ENCODE peak calls at places on chromosomes 3 and 15, in nine cellular contexts. R is HepG2; W is DND-41; O is PC-3; A is heart left ventricle; X is CD8-positive, alpha-beta T cell; B is tibial nerve; U is upper lobe of left lung; N is WERI-Rb-1. V is an unnamed sample.

GRCh38 chr3:151265866-151266265 is 12.5 kb downstream of the P2RY14 start:
- DNase-seq in B (no peak), O (no peak), A (no peak), W (no peak), X (no peak), R (no peak), N (no peak), U (peak; percentile 28), V (no peak)

GRCh38 chr3:60207833-60208367 is 1043.4 kb downstream of the FHIT start:
- DNase-seq in U (no peak), X (no peak), A (no peak), O (no peak), W (no peak), R (no peak), N (no peak), B (no peak), V (no peak)

GRCh38 chr15:37585966-37586656 is 348.3 kb upstream of the TMCO5A start:
- DNase-seq in N (no peak), U (no peak), O (peak; percentile 33), X (no peak), R (no peak), W (no peak), A (no peak), B (no peak), V (no peak)

GRCh38 chr3:89586676-89587075 is 479.3 kb downstream of the EPHA3 start:
- DNase-seq in N (no peak), O (no peak), A (no peak), R (no peak), U (no peak), X (no peak), B (no peak), W (no peak), V (no peak)

GRCh38 chr3:16533928-16534913 is 20.7 kb upstream of the RFTN1 start:
- DNase-seq in U (no peak), W (no peak), N (no peak), X (no peak), R (no peak), A (no peak), O (no peak), B (no peak), V (no peak)

GRCh38 chr3:13021141-13021933 is 51.9 kb downstream of the IQSEC1 start:
- DNase-seq in X (no peak), O (no peak), N (peak; percentile 73), U (no peak), A (no peak), W (no peak), B (peak; percentile 54), R (no peak), V (peak; percentile 81)

GRCh38 chr3:112199622-112200316 is 66.7 kb upstream of the GCSAM start:
- DNase-seq in B (no peak), A (no peak), N (no peak), O (peak; percentile 95), R (no peak), U (no peak), W (no peak), X (no peak), V (no peak)

GRCh38 chr3:151384741-151385174 is at the start of gene P2RY12:
- DNase-seq in A (no peak), N (no peak), U (no peak), W (no peak), X (no peak), B (no peak), O (no peak), R (no peak), V (no peak)

GRCh38 chr15:57505949-57506391 is 85.7 kb upstream of the MYZAP start:
- DNase-seq in O (peak; percentile 95), B (no peak), R (no peak), U (peak; percentile 88), X (no peak), A (peak; percentile 69), W (no peak), N (no peak), V (no peak)

GRCh38 chr15:100712226-100712625 is 109.8 kb downstream of the ASB7 start:
- DNase-seq in O (no peak), X (no peak), U (no peak), W (no peak), B (no peak), A (peak; percentile 55), R (no peak), N (no peak), V (peak; percentile 60)

GRCh38 chr3:75082845-75083244 is 468.4 kb upstream of the CNTN3 start:
- DNase-seq in O (no peak), W (no peak), U (no peak), N (no peak), B (no peak), A (no peak), R (no peak), X (no peak), V (no peak)

GRCh38 chr15:88441076-88441730 is 26.0 kb downstream of the MRPL46 start:
- DNase-seq in U (no peak), B (no peak), O (no peak), W (no peak), N (no peak), X (no peak), R (no peak), A (no peak), V (no peak)

GRCh38 chr3:181773921-181774320 is 62.2 kb downstream of the SOX2 start:
- DNase-seq in R (no peak), N (no peak), U (no peak), X (no peak), O (no peak), W (no peak), A (no peak), B (no peak), V (no peak)

GRCh38 chr3:30607032-30607833 is 832 bp downstream of the TGFBR2 start:
- DNase-seq in U (peak; percentile 86), X (peak; percentile 68), O (peak; percentile 58), B (peak; percentile 66), W (peak; percentile 80), R (no peak), A (peak; percentile 84), N (peak; percentile 14), V (peak; percentile 67)

GRCh38 chr3:43153189-43154083 is 47.6 kb upstream of the POMGNT2 start:
- DNase-seq in R (no peak), B (peak; percentile 36), A (peak; percentile 18), X (no peak), U (no peak), W (no peak), O (no peak), N (no peak), V (peak; percentile 81)

GRCh38 chr3:90033242-90033641 is 925.8 kb downstream of the EPHA3 start:
- DNase-seq in U (no peak), N (no peak), W (no peak), A (no peak), B (no peak), O (no peak), X (no peak), R (no peak), V (no peak)

GRCh38 chr3:179046497-179047353 is 24.9 kb downstream of the ZMAT3 start:
- DNase-seq in U (no peak), W (peak; percentile 41), R (no peak), O (no peak), X (no peak), N (no peak), A (no peak), B (no peak), V (no peak)

GRCh38 chr15:65132841-65133549 is 613 bp downstream of the PDCD7 start:
- DNase-seq in O (peak; percentile 11), X (peak; percentile 5), U (peak; percentile 37), B (no peak), R (peak; percentile 12), W (peak; percentile 10), A (peak; percentile 16), N (peak; percentile 20), V (peak; percentile 41)
- TF ChIP-seq CTCF in O (no peak), X (no peak), U (no peak), B (no peak), R (no peak), W (no peak), A (no peak), N (no peak), V (no peak)

DNA sequence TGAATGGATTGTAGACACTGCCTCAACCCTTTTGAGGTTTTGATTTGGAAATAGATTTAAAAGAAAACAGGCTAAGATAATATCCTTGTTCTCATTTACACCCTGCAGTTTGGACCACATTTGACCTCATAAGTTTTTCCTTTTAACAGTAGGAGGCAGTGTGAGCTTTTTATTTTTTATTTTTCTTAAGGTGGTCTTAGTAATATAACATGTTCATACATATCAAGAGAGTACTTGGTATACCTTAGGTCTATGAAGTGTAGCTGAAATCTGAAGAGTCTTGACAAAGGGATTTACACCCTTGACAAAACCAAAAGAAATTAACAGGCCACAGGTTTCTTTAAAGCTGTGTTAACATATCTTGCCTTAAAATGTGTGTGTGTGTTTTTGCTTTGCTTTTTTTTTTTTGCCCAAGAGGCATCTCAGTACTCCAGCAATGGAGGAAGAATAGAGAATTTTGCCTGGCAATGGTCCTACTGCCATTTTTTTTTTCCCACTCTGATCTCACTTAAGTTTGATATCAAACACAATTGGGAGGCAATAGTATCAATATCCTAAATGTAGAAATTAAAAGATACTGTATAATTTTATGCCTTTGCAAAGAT is 3.3 kb downstream of the RAP2B start:
- DNase-seq in A (no peak), X (no peak), N (no peak), W (no peak), O (peak; percentile 33), B (no peak), R (no peak), U (no peak), V (no peak)
- H3K4me3 ChIP-seq in A (peak overlapping the region; percentile 90), X (peak overlapping the region; percentile 69), N (no peak overlapping the region), W (peak overlapping the region; percentile 22), O (peak overlapping the region; percentile 95), B (peak overlapping the region; percentile 90), R (peak overlapping the region; percentile 85), U (peak overlapping the region; percentile 86), V (peak overlapping the region; percentile 91)

DNA sequence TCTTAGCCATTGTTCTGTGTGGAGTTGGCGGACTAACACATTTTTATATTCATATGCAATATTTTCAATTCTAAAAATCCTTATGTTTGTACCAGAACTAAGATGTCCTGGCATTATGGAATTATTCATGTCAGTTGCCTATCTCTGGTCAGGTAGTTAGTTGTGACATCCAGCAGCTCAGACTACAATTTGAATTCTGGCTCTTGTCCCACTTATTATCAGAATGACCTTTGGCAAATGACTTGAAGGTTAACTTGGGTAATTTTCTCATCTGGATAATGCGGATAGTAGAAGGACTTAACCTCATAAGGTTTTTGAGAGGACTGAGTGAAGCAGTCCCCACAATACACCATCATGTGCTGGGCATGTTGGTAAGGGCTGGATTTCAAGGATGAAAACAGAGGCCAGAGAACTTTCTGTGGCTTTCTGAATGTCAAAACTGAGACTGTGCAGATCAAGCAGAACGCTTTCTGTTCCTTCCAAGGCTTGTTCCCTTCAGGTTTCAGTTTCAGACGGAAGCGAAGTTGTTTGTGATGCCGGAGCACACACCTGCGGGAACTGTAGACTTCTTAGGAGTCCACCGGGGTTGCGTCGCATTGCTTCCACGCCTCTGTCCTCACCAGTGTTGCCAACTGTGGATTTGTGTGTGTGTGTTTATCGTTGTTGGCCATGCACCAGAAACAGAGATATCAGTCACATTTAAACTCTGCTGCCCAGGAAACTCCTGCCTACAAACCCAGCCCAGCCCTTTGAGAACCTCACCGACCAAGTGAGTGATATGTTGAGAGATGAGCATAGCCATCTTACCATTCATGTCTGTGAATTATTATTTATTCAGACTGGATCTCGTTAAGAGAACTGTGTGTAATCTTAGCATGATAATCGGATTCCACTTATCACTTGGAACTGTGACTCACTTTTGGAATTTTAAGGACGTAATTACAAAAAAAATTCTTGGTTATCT is 76.0 kb downstream of the PTPRG start:
- DNase-seq in B (peak; percentile 14), R (no peak), X (no peak), N (no peak), O (no peak), U (no peak), W (no peak), A (peak; percentile 22), V (peak; percentile 61)
- H3K27ac ChIP-seq in B (peak overlapping the region; percentile 73), R (no peak overlapping the region), X (no peak overlapping the region), N (no peak overlapping the region), O (no peak overlapping the region), U (peak overlapping the region; percentile 13), W (no peak overlapping the region), A (peak overlapping the region; percentile 72), V (peak overlapping the region; percentile 51)

GRCh38 chr15:74053941-74054529 is 28.3 kb downstream of the GOLGA6A start:
- DNase-seq in W (peak; percentile 71), N (peak; percentile 84), X (peak; percentile 71), O (peak; percentile 77), B (peak; percentile 80), R (peak; percentile 37), A (peak; percentile 68), U (peak; percentile 85), V (peak; percentile 82)
- TF ChIP-seq CTCF in W (peak; percentile 65), N (peak; percentile 86), X (no peak), O (peak; percentile 35), B (peak; percentile 72), R (peak; percentile 67), A (peak; percentile 54), U (peak; percentile 46), V (peak; percentile 41)

V was measured in psoas muscle.